ENCODE peak calls at places on chromosome 17, in nine cellular contexts. D is brain pericyte; A is A549; X is GM23338; E is NAMALWA; Y is effector memory CD4-positive, alpha-beta T cell; F is AG04450; K is heart right ventricle; Q is globus pallidus. C is an unnamed sample.

GRCh38 chr17:28256370-28256769 is 62.6 kb upstream of the TMEM97 start:
- DNase-seq in A (no peak), Q (no peak), F (no peak), X (no peak), Y (no peak), K (no peak), E (no peak), D (no peak), C (no peak)

GRCh38 chr17:16878547-16879100 is 93.3 kb downstream of the TNFRSF13B start:
- DNase-seq in X (no peak), D (no peak), Y (no peak), Q (no peak), F (no peak), A (no peak), K (no peak), E (no peak), C (no peak)

GRCh38 chr17:1469231-1469852 is 13.3 kb upstream of the CRK start:
- DNase-seq in D (no peak), X (peak; percentile 72), A (peak; percentile 97), Q (no peak), F (no peak), E (no peak), K (no peak), Y (no peak), C (no peak)

GRCh38 chr17:45021607-45022287 is 29.7 kb downstream of the DCAKD start:
- DNase-seq in K (peak; percentile 44), F (no peak), Y (peak; percentile 41), X (peak; percentile 77), E (peak; percentile 74), Q (no peak), D (no peak), A (peak; percentile 93), C (peak; percentile 71)

GRCh38 chr17:31085563-31085962 is 9.2 kb upstream of the NF1 start:
- DNase-seq in X (no peak), E (no peak), Y (no peak), Q (no peak), A (no peak), D (no peak), F (no peak), K (no peak), C (no peak)

GRCh38 chr17:69084911-69085310 is 24.2 kb upstream of the ABCA9 start:
- DNase-seq in K (no peak), Y (no peak), F (no peak), D (no peak), Q (no peak), X (peak; percentile 91), E (peak; percentile 55), A (peak; percentile 31), C (no peak)

GRCh38 chr17:79332011-79332410 is 257.4 kb downstream of the ENGASE start:
- DNase-seq in F (no peak), Y (no peak), X (peak; percentile 43), Q (no peak), D (no peak), A (no peak), E (no peak), K (no peak), C (no peak)

GRCh38 chr17:5698959-5699358 is 114.7 kb upstream of the NLRP1 start:
- DNase-seq in D (no peak), Y (no peak), A (no peak), X (no peak), K (no peak), E (no peak), F (no peak), Q (no peak), C (no peak)

GRCh38 chr17:79080349-79080748 is 5.7 kb downstream of the ENGASE start:
- DNase-seq in E (no peak), Y (no peak), X (no peak), K (no peak), D (no peak), Q (no peak), F (no peak), A (no peak), C (no peak)

GRCh38 chr17:40461036-40461721 is 17.9 kb downstream of the IGFBP4 start:
- DNase-seq in Q (no peak), X (no peak), Y (no peak), D (no peak), E (no peak), F (no peak), A (no peak), K (no peak), C (no peak)

GRCh38 chr17:66172706-66173223 is 19.2 kb downstream of the CEP112 start:
- DNase-seq in D (no peak), K (no peak), Q (no peak), F (no peak), X (no peak), E (no peak), Y (no peak), A (no peak), C (no peak)

GRCh38 chr17:67200727-67201301 is 44.2 kb downstream of the HELZ start:
- DNase-seq in Q (no peak), A (peak; percentile 58), E (peak; percentile 17), D (no peak), F (no peak), X (peak; percentile 58), Y (no peak), K (no peak), C (no peak)

GRCh38 chr17:17254026-17254425 is 17.1 kb upstream of the FLCN start:
- DNase-seq in E (no peak), Y (no peak), A (no peak), Q (no peak), D (no peak), F (no peak), X (no peak), K (no peak), C (no peak)

GRCh38 chr17:74682442-74683190 is 30.1 kb downstream of the CD300LF start:
- DNase-seq in X (no peak), A (no peak), D (no peak), E (no peak), Y (no peak), F (no peak), K (no peak), Q (no peak), C (no peak)

GRCh38 chr17:48751172-48751571 is 22.6 kb upstream of the HOXB13 start:
- DNase-seq in X (no peak), A (no peak), Q (no peak), F (no peak), D (no peak), E (no peak), K (no peak), Y (no peak), C (no peak)

GRCh38 chr17:58330997-58331814 is 2.6 kb upstream of the TSPOAP1 start:
- DNase-seq in A (no peak), Q (no peak), Y (no peak), F (no peak), K (no peak), X (peak; percentile 47), D (no peak), E (peak; percentile 66), C (peak; percentile 65)

GRCh38 chr17:82222816-82223215 is 6.0 kb upstream of the SLC16A3 start:
- DNase-seq in K (no peak), E (no peak), Q (no peak), F (no peak), D (no peak), X (no peak), A (no peak), Y (no peak), C (no peak)

C was measured in natural killer cell.